ENCODE peak calls at places on chromosomes 3 and 15, in four cellular contexts. F, C, I and Z are unnamed samples.

GRCh38 chr3:152497457-152497856 is 228.7 kb downstream of the MBNL1 start:
- DNase-seq in I (no peak), C (no peak), F (no peak), Z (no peak)

GRCh38 chr3:11059090-11059798 is 66.7 kb downstream of the SLC6A1 start:
- DNase-seq in F (peak; percentile 59), I (no peak), C (peak; percentile 61), Z (peak; percentile 42)

GRCh38 chr3:63349583-63350177 is 71.6 kb downstream of the SYNPR start:
- DNase-seq in F (peak; percentile 60), I (no peak), C (peak; percentile 29), Z (peak; percentile 14)

GRCh38 chr15:69973102-69973714 is 124.5 kb downstream of the TLE3 start:
- DNase-seq in F (peak; percentile 43), C (peak; percentile 16), I (no peak), Z (no peak)

GRCh38 chr3:9552252-9552999 is 1.2 kb downstream of the LHFPL4 start:
- DNase-seq in F (peak; percentile 23), I (no peak), C (peak; percentile 84), Z (no peak)

GRCh38 chr3:188049890-188050530 is 103.9 kb upstream of the LPP start:
- DNase-seq in I (no peak), F (no peak), C (no peak), Z (no peak)

GRCh38 chr15:85837011-85837433 is 42.3 kb upstream of the KLHL25 start:
- DNase-seq in I (no peak), F (no peak), C (no peak), Z (no peak)

GRCh38 chr3:126912027-126912422 is 70.9 kb upstream of the PLXNA1 start:
- DNase-seq in C (no peak), I (no peak), F (no peak), Z (no peak)

GRCh38 chr3:148006508-148006907 is 597.3 kb downstream of the ZIC1 start:
- DNase-seq in I (no peak), C (no peak), F (no peak), Z (no peak)

GRCh38 chr3:188164248-188164687 is 10.3 kb downstream of the LPP start:
- DNase-seq in F (no peak), C (no peak), I (no peak), Z (no peak)

GRCh38 chr3:141383555-141384129 is 15.3 kb downstream of the ZBTB38 start:
- DNase-seq in C (no peak), F (no peak), I (no peak), Z (no peak)

GRCh38 chr3:55525436-55525835 is 38.3 kb upstream of the WNT5A start:
- DNase-seq in C (no peak), I (no peak), F (no peak), Z (no peak)

GRCh38 chr3:170809975-170810357 is 60.0 kb downstream of the RPL22L1 start:
- DNase-seq in C (no peak), I (no peak), F (no peak), Z (no peak)

GRCh38 chr3:64908292-64908691 is 220.5 kb upstream of the ADAMTS9 start:
- DNase-seq in C (no peak), I (no peak), F (no peak), Z (no peak)

GRCh38 chr3:98770261-98771039 is 7.3 kb downstream of the ST3GAL6 start:
- DNase-seq in F (no peak), C (no peak), I (peak; percentile 53), Z (no peak)

GRCh38 chr3:69460034-69460433 is 74.1 kb upstream of the FRMD4B start:
- DNase-seq in F (no peak), C (no peak), I (no peak), Z (no peak)

GRCh38 chr3:43180027-43180426 is 74.1 kb upstream of the POMGNT2 start:
- DNase-seq in F (peak; percentile 69), I (peak; percentile 26), C (no peak), Z (no peak)

GRCh38 chr15:91413142-91413541 is 313.1 kb downstream of the SV2B start:
- DNase-seq in C (no peak), F (no peak), I (no peak), Z (no peak)

GRCh38 chr3:164723396-164723795 is 354.9 kb downstream of the SI start:
- DNase-seq in F (no peak), C (no peak), I (no peak), Z (no peak)

GRCh38 chr3:114745322-114746240 is 401.5 kb downstream of the ZBTB20 start:
- DNase-seq in F (no peak), I (no peak), C (no peak), Z (no peak)

GRCh38 chr3:16455001-16455400 is 58.5 kb downstream of the RFTN1 start:
- DNase-seq in C (no peak), I (no peak), F (no peak), Z (no peak)

GRCh38 chr15:83284563-83285283 is at the start of gene BNC1:
- DNase-seq in C (no peak), F (no peak), I (no peak), Z (no peak)

GRCh38 chr3:126956361-126956760 is 26.6 kb upstream of the PLXNA1 start:
- DNase-seq in C (no peak), F (no peak), I (no peak), Z (no peak)

GRCh38 chr15:39535466-39535865 is 45.4 kb upstream of the THBS1 start:
- DNase-seq in C (no peak), I (no peak), F (no peak), Z (no peak)

GRCh38 chr3:176740891-176741290 is 456.4 kb downstream of the TBL1XR1 start:
- DNase-seq in C (no peak), I (no peak), F (no peak), Z (no peak)

GRCh38 chr3:123412811-123413588 is 35.9 kb downstream of the ADCY5 start:
- DNase-seq in C (no peak), I (no peak), F (no peak), Z (no peak)

GRCh38 chr3:10547841-10548783 is 42.7 kb upstream of the ATP2B2 start:
- DNase-seq in C (no peak), I (no peak), F (no peak), Z (no peak)

GRCh38 chr3:9808345-9809037 is 1.6 kb upstream of the TTLL3 start:
- DNase-seq in F (peak; percentile 69), I (no peak), C (peak; percentile 51), Z (peak; percentile 56)

GRCh38 chr3:85475346-85475745 is 516.6 kb downstream of the CADM2 start:
- DNase-seq in I (no peak), C (no peak), F (no peak), Z (no peak)

GRCh38 chr15:74978503-74978902 is 16.9 kb upstream of the SCAMP5 start:
- DNase-seq in C (no peak), I (no peak), F (no peak), Z (no peak)

GRCh38 chr3:47645551-47645950 is 66.9 kb upstream of the CSPG5 start:
- DNase-seq in F (no peak), I (no peak), C (no peak), Z (no peak)

GRCh38 chr15:90592144-90592887 is 62.6 kb downstream of the CRTC3 start:
- DNase-seq in I (no peak), F (no peak), C (no peak), Z (no peak)

GRCh38 chr3:197376735-197377555 is 78.5 kb upstream of the DLG1 start:
- DNase-seq in C (no peak), I (no peak), F (no peak), Z (no peak)
- TF ChIP-seq SPI1 in C (no peak), I (no peak), F (no peak), Z (no peak)

DNA sequence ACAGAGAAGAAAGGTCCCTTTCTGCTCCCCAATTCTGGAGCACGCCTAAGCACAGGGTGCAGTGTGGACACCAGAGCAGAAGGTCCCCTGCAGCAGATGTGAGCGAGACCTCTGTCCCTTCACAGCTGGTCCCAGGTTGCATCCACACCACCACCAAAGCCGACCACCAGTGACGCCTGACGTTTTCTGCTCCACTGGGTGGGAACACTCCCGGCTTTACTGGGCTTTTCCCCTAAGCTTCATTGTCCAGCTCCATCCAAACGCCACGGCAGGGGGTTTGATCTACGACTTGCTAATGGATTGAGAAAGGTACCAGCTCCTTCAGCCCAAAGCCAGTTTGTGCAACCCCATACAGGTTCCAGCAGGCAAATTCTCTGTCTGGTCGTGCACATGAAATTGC is 31.3 kb downstream of the ADAMTS17 start:
- DNase-seq in C (no peak), F (no peak), I (no peak), Z (no peak)
- TF ChIP-seq SPI1 in C (no peak), F (no peak), I (no peak), Z (no peak)

DNA sequence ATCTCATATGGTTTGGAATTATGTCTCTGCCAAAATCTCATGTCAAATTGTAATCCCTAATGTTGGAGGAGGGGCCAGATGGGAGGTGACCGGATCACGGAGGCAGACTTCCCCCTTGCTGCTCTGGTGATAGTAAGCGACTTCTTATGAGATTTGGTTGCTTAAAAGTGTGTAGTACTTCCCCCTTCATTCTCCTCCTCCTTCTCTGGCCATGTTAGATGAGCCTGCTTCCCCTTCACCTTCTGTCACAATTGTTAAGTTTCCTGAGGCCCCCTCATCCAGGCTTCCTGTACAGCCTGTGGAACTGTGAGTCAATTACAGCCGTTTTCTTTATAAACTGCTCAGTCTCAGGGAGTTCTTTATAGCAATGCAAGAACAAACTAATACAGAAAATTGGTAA is 51.1 kb downstream of the NEDD4 start:
- DNase-seq in F (peak; percentile 90), C (no peak), I (no peak), Z (no peak)
- TF ChIP-seq SPI1 in F (peak; percentile 64), C (no peak), I (no peak), Z (no peak)

DNA sequence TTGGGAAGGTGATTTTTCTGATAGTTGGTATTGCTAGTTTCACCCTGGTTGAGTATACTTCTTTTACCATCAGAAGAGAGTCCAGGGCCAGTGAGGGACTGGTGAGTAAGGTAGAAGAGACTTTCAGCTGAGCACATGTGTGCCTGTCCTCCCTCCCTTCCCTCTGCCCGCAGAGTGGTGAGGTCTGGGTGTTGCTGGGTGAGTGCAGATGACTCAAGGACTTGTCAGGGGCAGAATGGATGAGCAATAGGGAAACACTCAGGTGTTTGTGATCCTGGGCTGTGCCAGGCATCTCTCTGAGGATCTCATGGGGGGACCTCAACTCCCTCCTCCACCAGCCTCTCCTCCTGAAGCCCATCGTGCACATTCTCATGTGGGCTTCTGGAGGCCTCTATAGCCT is 76.0 kb upstream of the GSK3B start:
- DNase-seq in I (no peak), F (no peak), C (no peak), Z (no peak)
- TF ChIP-seq SPI1 in I (no peak), F (no peak), C (no peak), Z (no peak)

DNA sequence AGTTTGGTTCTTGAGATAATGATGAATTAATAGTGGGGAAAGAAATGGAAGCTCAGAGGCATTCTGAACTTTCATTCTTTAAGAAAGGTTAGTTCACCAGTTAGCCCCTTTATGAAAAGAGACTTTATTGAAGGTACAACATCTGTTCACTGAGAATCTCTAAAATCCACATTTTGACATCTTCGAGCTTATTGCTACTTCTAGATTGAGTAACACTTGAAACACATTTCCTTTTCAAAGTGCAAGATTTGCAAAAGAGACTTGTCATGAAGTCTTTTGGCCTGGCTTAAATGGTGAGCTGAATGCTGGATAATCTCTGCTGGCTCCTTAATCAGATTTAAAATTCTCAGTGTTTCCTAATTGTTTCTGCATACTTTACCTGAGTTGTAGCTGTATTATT is 42.3 kb downstream of the RAB8B start:
- DNase-seq in C (no peak), I (no peak), F (peak; percentile 26), Z (no peak)
- TF ChIP-seq SPI1 in C (no peak), I (no peak), F (no peak), Z (no peak)